ENCODE peak calls at places on chromosome 19, in ten cellular contexts. T, C, I, F, E, S, P, O, K and R are unnamed samples.

GRCh38 chr19:19599190-19599535 is 19.3 kb downstream of the PBX4 start:
- DNase-seq in T (no peak), C (no peak), I (no peak), F (no peak), E (no peak), S (no peak), P (peak; percentile 33), O (no peak), K (no peak), R (no peak)

GRCh38 chr19:4847190-4847973 is 15.9 kb upstream of the TICAM1 start:
- DNase-seq in T (no peak), C (no peak), I (no peak), F (no peak), E (no peak), S (no peak), P (no peak), O (no peak), K (no peak), R (no peak)

GRCh38 chr19:16917401-16917800 is 28.6 kb downstream of the F2RL3 start:
- DNase-seq in T (no peak), C (no peak), I (no peak), F (no peak), E (no peak), S (no peak), P (peak; percentile 13), O (no peak), K (no peak), R (no peak)

GRCh38 chr19:17680235-17680722 is 7.9 kb downstream of the UNC13A start:
- DNase-seq in T (peak; percentile 62), C (peak; percentile 79), I (peak; percentile 78), F (peak; percentile 52), E (peak; percentile 67), S (peak; percentile 42), P (peak; percentile 85), O (peak; percentile 42), K (peak; percentile 83), R (no peak)

GRCh38 chr19:48400018-48400742 is 6.7 kb downstream of the GRIN2D start:
- DNase-seq in T (peak; percentile 55), C (peak; percentile 62), I (peak; percentile 52), F (peak; percentile 98), E (peak; percentile 75), S (peak; percentile 57), P (no peak), O (no peak), K (peak; percentile 62), R (no peak)

GRCh38 chr19:55676384-55676783 is 1.4 kb downstream of the EPN1 start:
- DNase-seq in T (peak; percentile 13), C (no peak), I (no peak), F (no peak), E (no peak), S (no peak), P (no peak), O (no peak), K (no peak), R (no peak)

GRCh38 chr19:5138606-5139594 is 170.0 kb downstream of the KDM4B start:
- DNase-seq in T (peak; percentile 47), C (peak; percentile 57), I (no peak), F (no peak), E (no peak), S (peak; percentile 20), P (peak; percentile 87), O (peak; percentile 46), K (peak; percentile 72), R (no peak)

GRCh38 chr19:4474504-4475136 is 2.5 kb downstream of the HDGFL2 start:
- DNase-seq in T (peak; percentile 68), C (no peak), I (no peak), F (peak; percentile 90), E (peak; percentile 93), S (peak; percentile 64), P (no peak), O (no peak), K (no peak), R (no peak)

GRCh38 chr19:56111601-56112312 is 9.3 kb downstream of the ZNF787 start:
- DNase-seq in T (no peak), C (peak; percentile 44), I (peak; percentile 45), F (no peak), E (peak; percentile 37), S (no peak), P (peak; percentile 91), O (peak; percentile 62), K (peak; percentile 84), R (peak; percentile 65)

DNA sequence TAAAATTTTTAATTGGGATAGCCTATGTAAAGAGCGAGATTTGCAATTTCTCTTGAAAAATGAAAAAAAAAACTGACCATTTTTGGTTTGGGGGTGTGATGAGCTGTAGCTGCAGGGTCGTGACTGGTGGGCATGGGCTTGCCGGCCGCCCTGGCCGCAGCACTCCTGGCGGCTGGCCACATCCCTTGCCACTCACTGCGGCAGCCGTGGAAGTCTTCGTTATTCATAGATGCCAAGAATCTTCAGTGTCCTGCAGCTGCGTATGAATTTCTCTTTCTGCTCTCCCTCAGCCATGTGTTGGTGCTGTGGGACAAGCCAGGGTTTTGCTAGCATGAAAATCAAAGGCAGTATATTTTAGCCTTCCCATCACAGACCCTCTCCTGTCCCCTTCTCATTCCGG is 151.7 kb upstream of the TSHZ3 start:
- DNase-seq in T (no peak), C (no peak), I (no peak), F (no peak), E (no peak), S (no peak), P (no peak), O (no peak), K (no peak), R (no peak)
- TF ChIP-seq CTCF in T (no peak), C (no peak), I (no peak), F (no peak), E (no peak), S (no peak), P (no peak), O (no peak), K (no peak), R (no peak)

GRCh38 chr19:50568321-50569022 is at the start of gene LRRC4B:
- DNase-seq in T (no peak), C (no peak), I (no peak), F (peak; percentile 68), E (peak; percentile 79), S (no peak), P (no peak), O (no peak), K (no peak), R (no peak)

GRCh38 chr19:50569023-50569697 is 925 bp upstream of the LRRC4B start:
- DNase-seq in T (no peak), C (no peak), I (no peak), F (no peak), E (no peak), S (no peak), P (peak; percentile 52), O (no peak), K (no peak), R (no peak)

GRCh38 chr19:50567882-50568281 is 353 bp downstream of the LRRC4B start:
- DNase-seq in T (no peak), C (no peak), I (no peak), F (no peak), E (no peak), S (no peak), P (peak; percentile 63), O (no peak), K (no peak), R (no peak)

GRCh38 chr19:50565984-50566903 is 2.0 kb downstream of the LRRC4B start:
- DNase-seq in T (no peak), C (no peak), I (no peak), F (no peak), E (peak; percentile 74), S (no peak), P (peak; percentile 59), O (no peak), K (no peak), R (no peak)

GRCh38 chr19:50567052-50567841 is 988 bp downstream of the LRRC4B start:
- DNase-seq in T (no peak), C (no peak), I (no peak), F (no peak), E (peak; percentile 83), S (no peak), P (peak; percentile 34), O (no peak), K (no peak), R (no peak)
- H3K4me1 ChIP-seq in T (no peaks in the 10 kb centered on the region), C (peaks cover 6% of the 10 kb centered on the region), I (no peaks in the 10 kb centered on the region), F (no peaks in the 10 kb centered on the region), E (peaks cover 14% of the 10 kb centered on the region), S (no peaks in the 10 kb centered on the region), P (no peaks in the 10 kb centered on the region), O (no peaks in the 10 kb centered on the region), K (no peaks in the 10 kb centered on the region), R (peaks cover 11% of the 10 kb centered on the region)

GRCh38 chr19:33309826-33310225 is 7.5 kb upstream of the CEBPA start:
- DNase-seq in T (no peak), C (no peak), I (no peak), F (no peak), E (no peak), S (no peak), P (no peak), O (no peak), K (no peak), R (no peak)

GRCh38 chr19:33311326-33311682 is 9.0 kb upstream of the CEBPA start:
- DNase-seq in T (no peak), C (no peak), I (no peak), F (no peak), E (no peak), S (no peak), P (peak; percentile 85), O (no peak), K (peak; percentile 71), R (no peak)

GRCh38 chr19:33306853-33307792 is 4.8 kb upstream of the CEBPA start:
- DNase-seq in T (no peak), C (no peak), I (no peak), F (no peak), E (no peak), S (no peak), P (no peak), O (no peak), K (no peak), R (no peak)

GRCh38 chr19:33312065-33312464 is 9.7 kb upstream of the CEBPA start:
- DNase-seq in T (no peak), C (no peak), I (no peak), F (no peak), E (no peak), S (no peak), P (no peak), O (no peak), K (no peak), R (no peak)

GRCh38 chr19:33310606-33311325 is 8.4 kb upstream of the CEBPA start:
- DNase-seq in T (no peak), C (no peak), I (no peak), F (no peak), E (no peak), S (no peak), P (no peak), O (peak; percentile 80), K (peak; percentile 76), R (no peak)
- TF ChIP-seq CTCF in T (no peak), C (no peak), I (no peak), F (no peak), E (no peak), S (no peak), P (no peak), O (no peak), K (no peak), R (no peak)

DNA sequence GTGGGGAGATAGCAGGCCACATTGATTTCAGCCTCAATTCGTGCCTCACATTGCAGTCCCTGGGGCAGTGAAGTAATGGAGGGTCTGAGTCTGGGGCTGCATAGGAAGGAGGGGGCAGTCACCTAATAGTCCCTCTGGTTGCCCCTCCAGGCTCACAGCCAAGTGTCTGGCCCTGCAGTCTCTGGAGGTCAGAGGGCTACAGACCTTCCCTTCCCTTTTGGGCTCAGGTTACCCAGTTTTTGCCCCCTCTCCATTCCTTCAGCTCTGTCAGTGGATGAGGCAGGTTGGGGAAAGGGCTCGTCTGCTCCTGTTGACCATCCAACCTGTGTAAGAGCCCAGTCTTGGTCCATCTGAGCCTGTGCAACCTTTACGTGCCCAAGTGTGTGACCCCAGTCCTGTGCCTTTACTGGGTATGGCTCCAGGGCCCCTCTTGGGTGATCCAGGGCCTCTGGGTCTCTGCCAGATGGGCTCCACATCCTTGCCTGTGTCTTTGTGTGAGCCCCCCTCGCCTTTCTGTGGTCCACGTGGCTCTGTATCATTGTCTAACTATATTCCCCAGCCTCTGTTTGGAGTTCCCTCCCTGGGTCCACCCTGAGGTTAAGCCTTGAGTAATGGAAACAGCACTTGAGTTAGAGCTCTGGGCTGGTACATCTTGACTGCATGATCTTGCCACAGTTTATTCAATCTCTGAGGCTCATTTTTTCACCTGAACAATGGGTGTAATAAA is 13.1 kb downstream of the CIC start:
- DNase-seq in T (peak; percentile 34), C (no peak), I (no peak), F (no peak), E (peak; percentile 52), S (peak; percentile 36), P (no peak), O (no peak), K (no peak), R (peak; percentile 72)
- H3K4me1 ChIP-seq in T (peaks cover 60% of the 10 kb centered on the region), C (peaks cover 73% of the 10 kb centered on the region), I (peaks cover 69% of the 10 kb centered on the region), F (peaks cover 8% of the 10 kb centered on the region), E (peaks cover 47% of the 10 kb centered on the region), S (peaks cover 50% of the 10 kb centered on the region), P (peaks cover 63% of the 10 kb centered on the region), O (peaks cover 50% of the 10 kb centered on the region), K (peaks cover 74% of the 10 kb centered on the region), R (peaks cover 89% of the 10 kb centered on the region)